ENCODE peak calls at places on chromosomes 4 and X, in ten cellular contexts. Z is nucleus accumbens; B is astrocyte of the cerebellum; F is activated effector memory CD4-positive, alpha-beta T cell treated with anti-CD3 and anti-CD28 coated beads, Interleukin-2, amount 50 U/mL, for 16 hours; J is GM12891; U is activated T-helper 1 cell treated with anti-CD3 and anti-CD28 coated beads, Interleukin-12 subunit alpha, Interleukin-12 subunit beta, Interleukin-2, Interleukin-4 antibody, amounts not matched to agents 30 ng/mL and 10 ng/mL and 1 ng/mL, durations not matched to agents 14 hours and 24 hours and 36 hours; A is Kasumi-1; M is NCI-H510A; V is foreskin keratinocyte; T is psoas muscle. X is an unnamed sample.

GRCh38 chr4:3145251-3145908 is 70.9 kb downstream of the HTT start:
- DNase-seq in A (peak; percentile 5), M (no peak), V (peak; percentile 4), J (no peak), F (no peak), U (no peak), Z (no peak), T (no peak), B (peak; percentile 15), X (no peak)

GRCh38 chr4:7158081-7158750 is 34.1 kb upstream of the SORCS2 start:
- DNase-seq in Z (no peak), J (no peak), F (peak; percentile 17), U (no peak), V (no peak), B (no peak), A (no peak), T (peak; percentile 12), M (no peak), X (no peak)

GRCh38 chr4:37830640-37831039 is 4.2 kb downstream of the PGM2 start:
- DNase-seq in B (no peak), A (no peak), M (peak; percentile 8), V (peak; percentile 93), Z (no peak), J (no peak), T (no peak), F (no peak), U (no peak), X (no peak)

GRCh38 chrX:108264376-108264775 is 172.8 kb downstream of the ATG4A start:
- DNase-seq in T (no peak), V (no peak), Z (no peak), A (no peak), M (no peak), B (no peak), J (no peak), F (no peak), U (no peak), X (no peak)

GRCh38 chr4:1569461-1570151 is 114.5 kb downstream of the FAM53A start:
- DNase-seq in A (no peak), M (no peak), J (no peak), Z (no peak), F (no peak), B (no peak), V (no peak), U (no peak), T (peak; percentile 47), X (no peak)

GRCh38 chrX:82666355-82666754 is 841.7 kb upstream of the POU3F4 start:
- DNase-seq in A (no peak), M (no peak), U (no peak), Z (no peak), V (no peak), F (no peak), J (no peak), B (no peak), T (no peak), X (no peak)

GRCh38 chrX:124940536-124940935 is 379.1 kb upstream of the TEX13C start:
- DNase-seq in F (no peak), V (no peak), A (no peak), T (no peak), U (no peak), M (no peak), B (no peak), J (no peak), Z (no peak), X (no peak)

GRCh38 chr4:20254517-20255250 is 3.0 kb downstream of the SLIT2 start:
- DNase-seq in J (peak; percentile 5), U (no peak), Z (peak; percentile 18), F (peak; percentile 58), V (peak; percentile 25), A (no peak), B (no peak), T (peak; percentile 57), M (peak; percentile 10), X (no peak)

GRCh38 chrX:68749426-68749825 is 79.4 kb upstream of the EFNB1 start:
- DNase-seq in A (no peak), V (no peak), M (no peak), U (no peak), B (no peak), J (no peak), T (no peak), F (no peak), Z (no peak), X (no peak)

GRCh38 chr4:137274404-137274803 is 257.9 kb downstream of the PCDH18 start:
- DNase-seq in V (no peak), U (no peak), M (no peak), F (no peak), A (no peak), Z (no peak), T (no peak), B (no peak), J (no peak), X (no peak)

GRCh38 chrX:118883994-118884393 is 60.4 kb downstream of the ZCCHC12 start:
- DNase-seq in B (no peak), Z (no peak), T (no peak), M (no peak), A (no peak), U (no peak), F (no peak), J (no peak), V (no peak), X (no peak)

GRCh38 chr4:135316266-135316779 is 1114.7 kb upstream of the PABPC4L start:
- DNase-seq in J (no peak), V (no peak), Z (no peak), A (no peak), T (no peak), F (no peak), B (no peak), U (no peak), M (no peak), X (no peak)

GRCh38 chrX:136691028-136691809 is 43.3 kb downstream of the CD40LG start:
- DNase-seq in M (no peak), U (no peak), A (no peak), Z (no peak), T (no peak), J (no peak), F (no peak), B (no peak), V (peak; percentile 64), X (no peak)

GRCh38 chr4:2863649-2864048 is 20.0 kb downstream of the ADD1 start:
- DNase-seq in M (no peak), A (no peak), U (no peak), B (no peak), T (no peak), J (no peak), F (no peak), V (no peak), Z (no peak), X (no peak)

GRCh38 chr4:180598281-180598680 is 1644.9 kb upstream of the TENM3 start:
- DNase-seq in B (no peak), J (no peak), U (no peak), T (no peak), F (no peak), A (peak; percentile 9), M (no peak), Z (no peak), V (no peak), X (no peak)

GRCh38 chrX:56764975-56765791 is 36.1 kb downstream of the NBDY start:
- DNase-seq in B (no peak), A (no peak), T (peak; percentile 31), M (no peak), F (peak; percentile 60), V (no peak), J (no peak), Z (no peak), U (no peak), X (no peak)

GRCh38 chr4:88865466-88865865 is 167.8 kb upstream of the NAP1L5 start:
- DNase-seq in V (no peak), F (no peak), B (no peak), A (no peak), T (no peak), M (no peak), J (no peak), Z (no peak), U (no peak), X (no peak)

GRCh38 chrX:130091976-130092522 is 18.2 kb downstream of the ELF4 start:
- DNase-seq in F (peak; percentile 91), U (peak; percentile 79), A (peak; percentile 85), M (peak; percentile 58), V (no peak), T (peak; percentile 62), Z (no peak), J (peak; percentile 78), B (no peak), X (no peak)

GRCh38 chrX:78329486-78329885 is 2.1 kb upstream of the CYSLTR1 start:
- DNase-seq in V (no peak), A (no peak), U (no peak), F (peak; percentile 63), J (no peak), Z (no peak), T (no peak), B (no peak), M (no peak), X (no peak)